ENCODE peak calls at places on chromosome 12, in four cellular contexts. A is cardiac fibroblast, X is type B pancreatic cell, K is T-cell. C is an unnamed sample.

GRCh38 chr12:56988207-56988739 is 18.1 kb downstream of the ZBTB39 start:
- DNase-seq in A (peak; percentile 50), K (no peak), X (no peak), C (no peak)

GRCh38 chr12:110073049-110073831 is 24.9 kb upstream of the C12orf76 start:
- DNase-seq in X (no peak), A (no peak), K (no peak), C (peak; percentile 30)

GRCh38 chr12:39905152-39905551 is 200.7 kb downstream of the SLC2A13 start:
- DNase-seq in K (no peak), X (no peak), A (peak; percentile 48), C (peak; percentile 86)

GRCh38 chr12:80598004-80598606 is 109.3 kb upstream of the MYF6 start:
- DNase-seq in K (no peak), A (peak; percentile 81), X (no peak), C (peak; percentile 90)

GRCh38 chr12:132430838-132431826 is 58.8 kb upstream of the FBRSL1 start:
- DNase-seq in X (no peak), A (no peak), K (no peak), C (no peak)

GRCh38 chr12:15227004-15227679 is 5.9 kb upstream of the RERG start:
- DNase-seq in K (no peak), X (no peak), A (peak; percentile 75), C (peak; percentile 78)

GRCh38 chr12:48995061-48995879 is 3.9 kb downstream of the DDN start:
- DNase-seq in K (no peak), A (peak; percentile 85), X (peak; percentile 89), C (peak; percentile 73)

GRCh38 chr12:22042981-22043669 is 2.9 kb upstream of the CMAS start:
- DNase-seq in X (no peak), K (no peak), A (peak; percentile 63), C (peak; percentile 87)

GRCh38 chr12:72057330-72057911 is 118.8 kb downstream of the TPH2 start:
- DNase-seq in K (no peak), X (no peak), A (no peak), C (no peak)

GRCh38 chr12:107379852-107380567 is 286.7 kb upstream of the CRY1 start:
- DNase-seq in A (no peak), K (no peak), X (no peak), C (peak; percentile 53)

GRCh38 chr12:105018001-105018400 is 31.9 kb downstream of the NOPCHAP1 start:
- DNase-seq in A (no peak), K (no peak), X (no peak), C (peak; percentile 21)

GRCh38 chr12:24803406-24804245 is 145.3 kb downstream of the BCAT1 start:
- DNase-seq in A (no peak), K (no peak), X (no peak), C (no peak)

GRCh38 chr12:1325666-1326065 is 268.7 kb downstream of the FBXL14 start:
- DNase-seq in A (no peak), K (no peak), X (no peak), C (no peak)

GRCh38 chr12:65517656-65518210 is 239.2 kb downstream of the MSRB3 start:
- DNase-seq in X (no peak), K (no peak), A (no peak), C (no peak)

GRCh38 chr12:55467836-55468235 is 2.1 kb downstream of the OR6C70 start:
- DNase-seq in K (no peak), A (no peak), X (no peak), C (no peak)

GRCh38 chr12:460301-461230 is 827 bp downstream of the B4GALNT3 start:
- DNase-seq in X (no peak), K (no peak), A (no peak), C (no peak)

GRCh38 chr12:95796225-95796981 is 5.8 kb upstream of the NTN4 start:
- DNase-seq in X (no peak), A (no peak), K (no peak), C (no peak)

GRCh38 chr12:7346571-7347225 is 42.8 kb downstream of the ACSM4 start:
- DNase-seq in K (no peak), A (no peak), X (no peak), C (peak; percentile 47)

GRCh38 chr12:92462527-92462926 is 240.3 kb upstream of the PLEKHG7 start:
- DNase-seq in A (no peak), X (no peak), K (no peak), C (no peak)

GRCh38 chr12:23221066-23221465 is 596.1 kb downstream of the ETNK1 start:
- DNase-seq in X (no peak), K (no peak), A (no peak), C (peak; percentile 5)

GRCh38 chr12:118034429-118035193 is 18.1 kb downstream of the RFC5 start:
- DNase-seq in K (no peak), A (peak; percentile 58), X (no peak), C (peak; percentile 71)

GRCh38 chr12:51884676-51885229 is 3.1 kb upstream of the ANKRD33 start:
- DNase-seq in X (no peak), A (no peak), K (no peak), C (peak; percentile 84)

GRCh38 chr12:13530966-13531365 is 334.4 kb downstream of the EMP1 start:
- DNase-seq in K (no peak), A (no peak), X (no peak), C (no peak)

GRCh38 chr12:132161046-132161781 is 17.0 kb downstream of the NOC4L start:
- DNase-seq in A (peak; percentile 63), K (no peak), X (no peak), C (peak; percentile 68)

GRCh38 chr12:117024961-117025480 is 74.2 kb downstream of the TESC start:
- DNase-seq in A (no peak), K (no peak), X (no peak), C (no peak)